ENCODE peak calls at places on chromosomes 2 and 18, in five cellular contexts. M is HCEC 1CT, O is AG04449, Y is cardiac muscle cell, J is ELF-1. I is an unnamed sample.

GRCh38 chr18:13137939-13138821 is 80.4 kb upstream of the LDLRAD4 start:
- DNase-seq in Y (peak), O (no peak), J (peak), M (no peak), I (peak)

GRCh38 chr2:1772868-1773267 is 28.6 kb upstream of the PXDN start:
- DNase-seq in Y (no peak), O (no peak), M (no peak), J (peak), I (no peak)

GRCh38 chr18:12234451-12235190 is 19.5 kb upstream of the CIDEA start:
- DNase-seq in O (no peak), Y (no peak), M (no peak), J (no peak), I (no peak)

GRCh38 chr2:185502351-185502750 is 236.3 kb upstream of the FSIP2 start:
- DNase-seq in Y (no peak), J (no peak), O (no peak), M (peak), I (no peak)

GRCh38 chr2:214019229-214019972 is 391.5 kb upstream of the VWC2L start:
- DNase-seq in M (peak), Y (peak), J (no peak), O (peak), I (peak)

GRCh38 chr18:79641722-79642497 is 37.7 kb upstream of the CTDP1 start:
- DNase-seq in O (no peak), Y (no peak), M (no peak), J (no peak), I (no peak)

GRCh38 chr2:172095146-172095904 is 7.4 kb downstream of the DLX2 start:
- DNase-seq in J (peak), M (peak), Y (peak), O (peak), I (peak)

GRCh38 chr2:167510071-167510759 is 621.9 kb downstream of the XIRP2 start:
- DNase-seq in M (peak), Y (peak), J (no peak), O (no peak), I (no peak)

GRCh38 chr2:1366546-1367134 is 46.6 kb upstream of the TPO start:
- DNase-seq in J (no peak), Y (no peak), O (no peak), M (no peak), I (peak)

GRCh38 chr18:79609021-79609461 is 70.6 kb upstream of the CTDP1 start:
- DNase-seq in J (no peak), O (no peak), M (no peak), Y (no peak), I (peak)

GRCh38 chr2:204550738-204551137 is 5.5 kb downstream of the PARD3B start:
- DNase-seq in J (peak), O (peak), M (peak), Y (peak), I (no peak)

GRCh38 chr2:10256525-10257031 is 46.1 kb upstream of the HPCAL1 start:
- DNase-seq in O (no peak), J (no peak), Y (no peak), M (no peak), I (peak)

GRCh38 chr2:214265991-214266489 is 144.8 kb upstream of the VWC2L start:
- DNase-seq in M (no peak), Y (no peak), J (no peak), O (no peak), I (no peak)

GRCh38 chr2:42045389-42045788 is 2.4 kb upstream of the PKDCC start:
- DNase-seq in Y (no peak), M (no peak), J (no peak), O (no peak), I (no peak)

GRCh38 chr2:212547716-212548458 is 9.3 kb upstream of the ERBB4 start:
- DNase-seq in Y (no peak), J (no peak), M (no peak), O (no peak), I (no peak)

GRCh38 chr2:45119855-45120254 is 110.6 kb upstream of the SIX2 start:
- DNase-seq in J (no peak), M (peak), O (peak), Y (peak), I (no peak)

GRCh38 chr2:182732736-182733135 is 16.7 kb downstream of the DNAJC10 start:
- DNase-seq in O (no peak), J (no peak), Y (no peak), M (no peak), I (no peak)

GRCh38 chr2:173150087-173150486 is 74.4 kb downstream of the MAP3K20 start:
- DNase-seq in Y (peak), J (no peak), M (peak), O (no peak), I (no peak)

GRCh38 chr2:212961255-212961654 is 190.2 kb downstream of the IKZF2 start:
- DNase-seq in J (no peak), Y (no peak), O (no peak), M (no peak), I (no peak)

GRCh38 chr2:226771067-226771466 is 28.6 kb downstream of the IRS1 start:
- DNase-seq in Y (no peak), J (no peak), O (no peak), M (no peak), I (no peak)

GRCh38 chr2:57448816-57449215 is 597.8 kb upstream of the VRK2 start:
- DNase-seq in J (no peak), O (no peak), M (no peak), Y (no peak), I (peak)

GRCh38 chr2:46764547-46764946 is 151.1 kb downstream of the MCFD2 start:
- DNase-seq in O (no peak), Y (no peak), J (no peak), M (no peak), I (no peak)